ENCODE peak calls at places on chromosome 6, in four cellular contexts. R is astrocyte of the cerebellum, P is brain microvascular endothelial cell, T is sigmoid colon. E is an unnamed sample.

GRCh38 chr6:130033999-130034814 is 15.8 kb downstream of the L3MBTL3 start:
- DNase-seq in T (no peak), R (no peak), P (peak; percentile 63), E (peak; percentile 58)

GRCh38 chr6:125611573-125612399 is 137.6 kb upstream of the HEY2 start:
- DNase-seq in T (no peak), R (peak; percentile 31), P (peak; percentile 82), E (no peak)

GRCh38 chr6:82251942-82252341 is 4.4 kb upstream of the IBTK start:
- DNase-seq in T (no peak), R (no peak), P (peak; percentile 39), E (no peak)

GRCh38 chr6:90109141-90109540 is 187.5 kb downstream of the BACH2 start:
- DNase-seq in R (no peak), T (no peak), P (no peak), E (no peak)

GRCh38 chr6:54404791-54405190 is 96.5 kb downstream of the TINAG start:
- DNase-seq in R (no peak), P (no peak), T (no peak), E (no peak)

GRCh38 chr6:132804251-132804650 is 5.8 kb upstream of the SLC18B1 start:
- DNase-seq in P (no peak), R (no peak), T (no peak), E (no peak)

GRCh38 chr6:166997768-166998255 is 1.4 kb upstream of the CEP43 start:
- DNase-seq in P (peak; percentile 76), R (peak; percentile 52), T (peak; percentile 68), E (no peak)

GRCh38 chr6:125099211-125100017 is 54.2 kb upstream of the TPD52L1 start:
- DNase-seq in P (peak; percentile 40), T (peak; percentile 87), R (no peak), E (no peak)

GRCh38 chr6:41692735-41693134 is 42.7 kb downstream of the TFEB start:
- DNase-seq in R (no peak), T (no peak), P (no peak), E (no peak)

GRCh38 chr6:53119349-53119748 is 29.3 kb downstream of the GCM1 start:
- DNase-seq in T (no peak), P (no peak), R (no peak), E (no peak)

GRCh38 chr6:39102024-39102820 is 12.8 kb downstream of the SAYSD1 start:
- DNase-seq in T (no peak), P (peak; percentile 40), R (peak; percentile 52), E (peak; percentile 23)

GRCh38 chr6:3990692-3991491 is 88.0 kb downstream of the FAM217A start:
- DNase-seq in T (peak; percentile 96), P (peak; percentile 90), R (peak; percentile 83), E (peak; percentile 50)

GRCh38 chr6:143556529-143556928 is 45.0 kb upstream of the FUCA2 start:
- DNase-seq in R (peak; percentile 90), T (no peak), P (peak; percentile 97), E (peak; percentile 90)

GRCh38 chr6:15431762-15432495 is 186.1 kb downstream of the JARID2 start:
- DNase-seq in R (no peak), T (no peak), P (peak; percentile 25), E (no peak)
- H3K4me3 ChIP-seq in R (no peak overlapping the region), T (no peak overlapping the region), P (no peak overlapping the region), E (no peak overlapping the region)

GRCh38 chr6:44676826-44677433 is 289.4 kb downstream of the CDC5L start:
- DNase-seq in R (no peak), T (no peak), P (no peak), E (no peak)

GRCh38 chr6:44676246-44676790 is 288.8 kb downstream of the CDC5L start:
- DNase-seq in T (no peak), R (no peak), P (no peak), E (no peak)

GRCh38 chr6:44672838-44673237 is 285.3 kb downstream of the CDC5L start:
- DNase-seq in T (no peak), P (no peak), R (no peak), E (no peak)

GRCh38 chr6:44674226-44675155 is 287.0 kb downstream of the CDC5L start:
- DNase-seq in R (no peak), T (no peak), P (no peak), E (no peak)

DNA sequence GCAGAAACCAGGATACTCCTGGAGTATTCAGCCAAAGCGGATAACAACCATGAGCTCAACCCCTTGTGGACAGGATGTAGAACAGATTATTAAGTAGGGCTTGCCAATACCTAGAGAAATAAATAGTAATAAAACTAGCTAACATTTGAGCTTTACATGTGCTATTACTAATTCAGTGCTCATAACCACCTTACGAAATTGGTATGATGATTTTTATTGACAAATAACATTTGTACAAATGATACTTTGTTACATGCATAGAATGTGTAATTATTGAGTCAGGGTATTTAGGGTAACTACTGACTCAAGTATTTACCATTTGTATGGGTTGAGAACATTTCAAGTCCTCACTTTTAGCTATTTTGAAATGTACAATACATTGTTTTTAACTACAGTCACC is 287.9 kb downstream of the CDC5L start:
- DNase-seq in P (no peak), R (no peak), T (no peak), E (no peak)
- TF ChIP-seq CTCF in P (no peak), R (no peak), T (no peak), E (no peak)

DNA sequence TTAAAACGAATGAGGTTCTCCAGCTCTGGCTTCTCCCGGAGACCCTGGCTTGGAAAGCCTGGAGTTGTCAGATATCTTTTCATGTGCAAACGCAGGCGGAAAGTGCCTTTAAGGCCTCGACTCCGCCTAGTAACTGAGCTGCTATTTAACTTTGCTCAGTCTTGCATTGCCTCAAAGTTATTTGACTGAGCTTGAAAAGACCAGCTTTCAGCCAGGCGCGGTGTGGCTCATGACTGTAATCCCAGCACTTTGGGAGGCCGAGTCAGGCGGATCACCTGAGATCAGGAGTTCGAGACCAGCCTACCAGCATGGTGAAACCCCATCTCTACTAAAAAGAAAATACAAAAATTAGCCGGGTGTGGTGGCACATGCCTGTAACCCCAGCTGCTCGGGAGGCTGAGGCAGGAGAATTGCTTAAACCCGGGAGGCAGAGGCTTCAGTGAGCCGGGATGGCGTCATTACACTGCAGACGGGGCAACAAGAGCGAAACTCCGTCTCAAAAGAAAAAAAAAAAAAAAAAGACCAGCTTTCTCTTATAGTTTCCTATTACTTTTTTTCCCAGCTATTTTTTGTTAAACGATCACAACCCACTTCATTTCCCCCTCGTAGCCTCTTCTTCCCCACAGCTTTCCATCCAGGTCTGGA is 1.9 kb downstream of the GCNT2 start:
- DNase-seq in P (no peak), R (no peak), T (no peak), E (no peak)
- H3K4me3 ChIP-seq in P (no peak overlapping the region), R (no peak overlapping the region), T (no peak overlapping the region), E (no peak overlapping the region)

DNA sequence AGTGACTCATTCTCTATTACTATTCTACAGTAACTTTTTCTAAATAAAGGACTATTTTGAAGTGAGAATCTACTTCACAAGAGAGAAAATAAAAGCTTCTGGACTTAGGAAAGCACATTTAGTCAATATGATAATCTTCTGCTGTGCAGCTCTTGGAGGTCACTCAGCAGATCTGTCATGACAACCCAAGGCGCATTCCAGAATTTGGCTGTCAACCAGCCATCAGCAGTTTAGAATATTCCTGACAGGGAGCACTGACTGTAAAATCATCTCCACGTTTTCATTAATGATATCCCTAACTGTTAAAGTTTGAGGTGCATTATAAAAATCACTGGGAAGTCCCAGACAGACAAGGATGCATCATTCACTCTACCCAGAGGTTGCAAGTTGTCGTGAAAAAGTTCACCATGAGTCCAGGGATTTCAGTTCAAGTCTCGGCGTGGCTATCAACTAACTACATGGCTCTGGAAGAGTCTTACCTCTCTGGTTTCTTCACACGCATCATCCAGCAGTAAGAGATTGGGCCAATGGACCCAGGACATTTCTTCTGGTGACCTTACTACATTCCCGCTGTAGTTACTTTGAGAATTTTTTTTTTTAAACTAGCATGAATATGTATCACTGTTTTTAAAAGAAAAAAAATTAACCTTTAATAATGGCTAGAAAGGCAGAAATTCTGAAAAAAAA is 375.0 kb downstream of the GJA1 start:
- DNase-seq in R (no peak), P (no peak), T (no peak), E (no peak)
- TF ChIP-seq CTCF in R (no peak), P (no peak), T (no peak), E (no peak)

DNA sequence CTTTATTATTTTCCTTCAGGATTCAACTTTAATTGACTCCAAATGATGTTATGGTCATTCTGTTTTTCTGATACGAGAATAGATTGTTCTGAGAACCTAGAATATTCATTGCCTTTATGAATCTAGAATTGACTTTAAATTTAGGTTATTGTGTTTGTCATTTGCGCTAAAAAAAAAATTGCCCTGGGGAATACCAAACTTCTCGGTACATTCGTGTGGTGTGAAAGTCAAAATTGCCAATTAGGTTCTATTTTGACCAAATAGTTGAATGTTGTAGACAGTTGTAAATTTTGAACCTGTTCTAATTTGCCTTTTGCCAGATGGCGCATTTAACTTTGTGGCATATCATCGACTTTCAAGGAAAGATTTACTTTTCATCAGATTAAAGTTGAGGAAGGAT is 3.0 kb downstream of the WTAP start:
- DNase-seq in R (no peak), T (no peak), P (no peak), E (no peak)
- H3K4me3 ChIP-seq in R (no peak overlapping the region), T (no peak overlapping the region), P (no peak overlapping the region), E (no peak overlapping the region)

DNA sequence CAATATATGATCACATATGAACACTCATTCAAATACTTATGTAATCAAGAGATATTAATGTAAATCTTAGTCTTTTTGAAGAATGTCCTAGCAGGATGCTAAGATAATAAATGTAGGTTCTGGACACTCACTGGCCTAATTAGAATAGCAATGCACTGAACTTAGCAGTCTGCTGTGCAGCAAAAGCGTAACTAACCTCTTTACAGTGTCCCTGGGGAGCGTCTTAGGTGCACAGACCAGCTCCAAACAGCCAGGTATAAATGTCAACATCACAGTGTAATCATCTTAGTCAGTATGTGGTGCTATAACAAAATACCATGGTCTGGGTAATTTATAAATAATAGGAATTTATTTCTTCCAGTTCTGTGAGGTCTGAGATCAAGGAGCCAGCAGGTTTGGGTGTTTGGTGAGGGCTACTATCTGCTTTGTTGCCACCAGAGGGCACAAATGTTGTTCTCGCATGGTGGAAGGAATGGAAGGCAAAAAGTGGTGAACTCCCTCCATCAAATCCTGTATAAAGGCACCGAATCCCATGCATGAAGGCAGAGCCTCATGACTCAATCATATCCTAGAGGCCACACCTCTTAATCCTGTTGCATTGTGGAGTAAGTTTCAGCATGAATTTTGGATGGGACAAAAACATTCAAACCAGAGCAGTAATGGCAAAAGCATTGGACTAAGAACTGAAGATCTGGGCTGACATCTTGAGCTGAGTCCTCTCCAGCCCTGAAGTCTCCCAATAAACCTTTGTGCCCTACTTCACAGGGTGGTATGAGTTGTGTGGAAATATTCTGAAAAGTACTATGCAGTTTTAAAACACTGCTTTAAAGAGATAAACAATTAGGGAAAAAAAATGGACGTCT is 41.8 kb upstream of the FOXO3 start:
- DNase-seq in T (no peak), P (peak; percentile 35), R (no peak), E (no peak)
- TF ChIP-seq CTCF in T (no peak), P (peak; percentile 77), R (peak; percentile 66), E (peak; percentile 46)

DNA sequence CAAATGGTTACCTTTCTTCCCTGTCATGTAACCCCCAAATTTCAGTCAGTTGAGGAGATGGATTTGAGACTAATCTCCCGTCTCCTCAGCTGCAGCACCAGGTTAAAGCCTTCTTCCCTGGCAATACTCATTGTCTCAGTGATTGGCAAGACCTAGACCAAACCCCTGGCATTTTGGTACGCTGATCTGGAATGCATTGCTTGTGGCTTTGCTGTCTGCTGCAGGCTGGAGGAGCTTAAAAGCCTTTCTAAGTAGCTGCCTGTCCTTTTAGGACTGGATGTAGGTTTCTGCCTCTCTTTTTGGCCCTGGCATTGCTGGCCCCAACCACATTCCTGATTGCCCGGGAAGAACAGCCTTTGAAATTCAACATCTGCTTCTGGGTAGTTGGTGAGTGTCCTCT is 729.6 kb upstream of the GJE1 start:
- DNase-seq in R (no peak), P (no peak), T (no peak), E (no peak)
- H3K4me3 ChIP-seq in R (no peak overlapping the region), P (no peak overlapping the region), T (no peak overlapping the region), E (no peak overlapping the region)

GRCh38 chr6:115601064-115601463 is 459.6 kb downstream of the FRK start:
- DNase-seq in R (no peak), P (no peak), T (no peak), E (no peak)

GRCh38 chr6:115602471-115602870 is 458.2 kb downstream of the FRK start:
- DNase-seq in T (no peak), P (no peak), R (peak; percentile 2), E (no peak)

GRCh38 chr6:115601509-115601908 is 459.2 kb downstream of the FRK start:
- DNase-seq in R (no peak), T (no peak), P (no peak), E (no peak)
- TF ChIP-seq CTCF in R (no peak), T (no peak), P (no peak), E (no peak)